ENCODE peak calls at places on chromosomes 11 and 22, in four cellular contexts. V is H1, Q is K562, U is GM12878. G is an unnamed sample.

GRCh38 chr11:132158091-132158490 is 787.7 kb downstream of the NTM start:
- DNase-seq in V (peak; percentile 64), Q (no peak), U (no peak), G (peak; percentile 17)

GRCh38 chr11:118928108-118928869 is 2.6 kb upstream of the BCL9L start:
- DNase-seq in V (peak; percentile 99), Q (peak; percentile 99), U (peak; percentile 67), G (peak; percentile 91)

GRCh38 chr22:45683680-45684079 is 12.0 kb downstream of the ATXN10 start:
- DNase-seq in V (no peak), Q (no peak), U (no peak), G (no peak)

GRCh38 chr11:75565221-75565814 is 3.3 kb downstream of the SERPINH1 start:
- DNase-seq in V (no peak), Q (no peak), U (no peak), G (no peak)

GRCh38 chr11:1655168-1656060 is 25.8 kb downstream of the KRTAP5-5 start:
- DNase-seq in V (no peak), Q (no peak), U (no peak), G (no peak)

GRCh38 chr11:9962722-9963121 is 298.8 kb downstream of the SWAP70 start:
- DNase-seq in V (no peak), Q (no peak), U (peak; percentile 48), G (no peak)

GRCh38 chr11:106986261-106986660 is 32.0 kb downstream of the GUCY1A2 start:
- DNase-seq in V (no peak), Q (no peak), U (no peak), G (no peak)

GRCh38 chr11:126405374-126405773 is 49.9 kb downstream of the ST3GAL4 start:
- DNase-seq in V (no peak), Q (no peak), U (no peak), G (no peak)

GRCh38 chr11:7596975-7597391 is 76.3 kb downstream of the CYB5R2 start:
- DNase-seq in V (no peak), Q (no peak), U (no peak), G (no peak)

GRCh38 chr11:107151158-107151557 is 132.9 kb upstream of the GUCY1A2 start:
- DNase-seq in V (no peak), Q (no peak), U (no peak), G (no peak)

GRCh38 chr11:100861221-100861620 is 174.1 kb downstream of the ARHGAP42 start:
- DNase-seq in V (no peak), Q (peak; percentile 18), U (no peak), G (no peak)

GRCh38 chr22:29477919-29478318 is 2.1 kb upstream of the NEFH start:
- DNase-seq in V (no peak), Q (peak; percentile 34), U (no peak), G (peak; percentile 32)

GRCh38 chr11:61120865-61121831 is 18.9 kb downstream of the CD5 start:
- DNase-seq in V (no peak), Q (no peak), U (no peak), G (peak; percentile 26)

GRCh38 chr11:95135155-95135554 is 45.5 kb downstream of the ENDOD1 start:
- DNase-seq in V (no peak), Q (no peak), U (no peak), G (no peak)

GRCh38 chr22:37675930-37676571 is 615 bp downstream of the LGALS1 start:
- DNase-seq in V (peak; percentile 53), Q (no peak), U (no peak), G (peak; percentile 24)

GRCh38 chr22:19631899-19632670 is 82.2 kb upstream of the SEPTIN5 start:
- DNase-seq in V (peak; percentile 78), Q (peak; percentile 95), U (no peak), G (peak; percentile 46)

GRCh38 chr11:65983589-65983987 is 18.4 kb downstream of the EIF1AD start:
- DNase-seq in V (no peak), Q (no peak), U (no peak), G (no peak)

GRCh38 chr11:97729546-97730272 is 1291.0 kb upstream of the CNTN5 start:
- DNase-seq in V (no peak), Q (no peak), U (no peak), G (no peak)

GRCh38 chr11:26849009-26849408 is 127.1 kb upstream of the SLC5A12 start:
- DNase-seq in V (no peak), Q (no peak), U (no peak), G (no peak)

GRCh38 chr11:44955019-44955738 is 4.5 kb upstream of the TP53I11 start:
- DNase-seq in V (no peak), Q (peak; percentile 66), U (no peak), G (peak; percentile 63)

GRCh38 chr11:13850256-13851010 is 112.1 kb upstream of the SPON1 start:
- DNase-seq in V (no peak), Q (no peak), U (no peak), G (no peak)

GRCh38 chr11:46681814-46682213 is 18.6 kb downstream of the ARHGAP1 start:
- DNase-seq in V (no peak), Q (no peak), U (no peak), G (no peak)

GRCh38 chr22:32957093-32957835 is 100.9 kb downstream of the SYN3 start:
- DNase-seq in V (no peak), Q (no peak), U (no peak), G (no peak)

GRCh38 chr22:32958021-32958420 is 100.2 kb downstream of the SYN3 start:
- DNase-seq in V (no peak), Q (no peak), U (no peak), G (no peak)
- H3K4me3 ChIP-seq in V (no peak overlapping the region), Q (no peak overlapping the region), U (no peak overlapping the region), G (no peak overlapping the region)

GRCh38 chr11:5891216-5891800 is 1.7 kb upstream of the OR52E5 start:
- DNase-seq in V (no peak), Q (peak; percentile 11), U (peak; percentile 0), G (peak; percentile 10)
- TF ChIP-seq MAX in V (no peak), Q (no peak), U (no peak), G (no peak)

GRCh38 chr11:32140121-32140520 is 49.2 kb downstream of the RCN1 start:
- DNase-seq in V (no peak), Q (no peak), U (no peak), G (no peak)

GRCh38 chr11:32138902-32139301 is 48.0 kb downstream of the RCN1 start:
- DNase-seq in V (no peak), Q (no peak), U (no peak), G (no peak)

GRCh38 chr11:32136654-32137053 is 45.8 kb downstream of the RCN1 start:
- DNase-seq in V (no peak), Q (peak; percentile 16), U (no peak), G (no peak)

GRCh38 chr11:32137263-32137662 is 46.4 kb downstream of the RCN1 start:
- DNase-seq in V (no peak), Q (no peak), U (no peak), G (peak; percentile 41)

GRCh38 chr11:32137869-32138268 is 47.0 kb downstream of the RCN1 start:
- DNase-seq in V (no peak), Q (no peak), U (peak; percentile 17), G (no peak)
- TF ChIP-seq HDAC2 in V (no peak), Q (no peak), U (no peak), G (no peak)

GRCh38 chr11:123776160-123776559 is 21.8 kb upstream of the OR6X1 start:
- DNase-seq in V (no peak), Q (no peak), U (no peak), G (no peak)

GRCh38 chr11:123771664-123772063 is 17.3 kb upstream of the OR6X1 start:
- DNase-seq in V (no peak), Q (no peak), U (no peak), G (no peak)

GRCh38 chr11:123773959-123774358 is 19.6 kb upstream of the OR6X1 start:
- DNase-seq in V (no peak), Q (no peak), U (no peak), G (no peak)

GRCh38 chr11:123773026-123773425 is 18.7 kb upstream of the OR6X1 start:
- DNase-seq in V (no peak), Q (no peak), U (no peak), G (no peak)

GRCh38 chr11:123775274-123775673 is 21.0 kb upstream of the OR6X1 start:
- DNase-seq in V (no peak), Q (no peak), U (no peak), G (no peak)
- H3K4me3 ChIP-seq in V (no peak overlapping the region), Q (no peak overlapping the region), U (no peak overlapping the region), G (no peak overlapping the region)

GRCh38 chr11:34754171-34754823 is 133.4 kb downstream of the EHF start:
- DNase-seq in V (no peak), Q (no peak), U (no peak), G (no peak)
- TF ChIP-seq MAX in V (no peak), Q (no peak), U (no peak), G (no peak)

DNA sequence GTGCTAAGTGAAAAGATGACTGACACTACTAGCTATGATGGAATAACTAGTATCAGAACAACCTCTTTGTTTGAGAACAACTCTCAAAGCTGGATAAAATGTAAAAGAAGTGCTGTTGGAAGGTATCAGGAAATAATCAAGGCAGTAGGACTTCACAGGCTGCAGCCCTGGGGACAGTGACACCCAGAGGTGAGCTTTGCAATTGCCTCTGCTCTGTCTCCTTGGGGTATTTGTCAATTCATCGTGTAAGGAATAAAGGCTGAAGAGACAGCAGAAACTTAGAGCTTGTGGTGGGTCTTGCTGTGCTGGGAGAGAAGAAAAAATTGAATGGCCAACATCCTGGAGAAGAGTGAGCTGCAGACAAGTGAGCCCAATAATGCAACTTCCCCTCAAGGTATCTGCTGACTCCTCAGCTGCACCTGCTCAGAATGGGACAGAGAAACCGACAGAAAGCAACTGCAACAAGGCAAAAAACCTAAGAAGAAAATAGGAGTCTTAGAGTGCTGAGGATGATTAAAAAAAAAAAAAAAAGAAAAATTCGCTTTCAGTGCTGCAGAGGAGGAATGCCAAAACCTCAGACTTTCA is 141.1 kb downstream of the RCN1 start:
- DNase-seq in V (peak; percentile 58), Q (peak; percentile 27), U (no peak), G (peak; percentile 53)
- TF ChIP-seq HDAC2 in V (no peak), Q (no peak), U (no peak), G (no peak)

GRCh38 chr22:50326225-50326958 is 420 bp downstream of the DENND6B start:
- DNase-seq in V (no peak), Q (no peak), U (no peak), G (no peak)

GRCh38 chr22:50326959-50327710 is at the start of gene DENND6B:
- DNase-seq in V (peak; percentile 86), Q (peak; percentile 81), U (no peak), G (peak; percentile 71)

GRCh38 chr22:50327711-50328019 is 853 bp upstream of the DENND6B start:
- DNase-seq in V (no peak), Q (no peak), U (no peak), G (no peak)

GRCh38 chr22:50323900-50324299 is 2.9 kb downstream of the DENND6B start:
- DNase-seq in V (no peak), Q (no peak), U (no peak), G (no peak)

DNA sequence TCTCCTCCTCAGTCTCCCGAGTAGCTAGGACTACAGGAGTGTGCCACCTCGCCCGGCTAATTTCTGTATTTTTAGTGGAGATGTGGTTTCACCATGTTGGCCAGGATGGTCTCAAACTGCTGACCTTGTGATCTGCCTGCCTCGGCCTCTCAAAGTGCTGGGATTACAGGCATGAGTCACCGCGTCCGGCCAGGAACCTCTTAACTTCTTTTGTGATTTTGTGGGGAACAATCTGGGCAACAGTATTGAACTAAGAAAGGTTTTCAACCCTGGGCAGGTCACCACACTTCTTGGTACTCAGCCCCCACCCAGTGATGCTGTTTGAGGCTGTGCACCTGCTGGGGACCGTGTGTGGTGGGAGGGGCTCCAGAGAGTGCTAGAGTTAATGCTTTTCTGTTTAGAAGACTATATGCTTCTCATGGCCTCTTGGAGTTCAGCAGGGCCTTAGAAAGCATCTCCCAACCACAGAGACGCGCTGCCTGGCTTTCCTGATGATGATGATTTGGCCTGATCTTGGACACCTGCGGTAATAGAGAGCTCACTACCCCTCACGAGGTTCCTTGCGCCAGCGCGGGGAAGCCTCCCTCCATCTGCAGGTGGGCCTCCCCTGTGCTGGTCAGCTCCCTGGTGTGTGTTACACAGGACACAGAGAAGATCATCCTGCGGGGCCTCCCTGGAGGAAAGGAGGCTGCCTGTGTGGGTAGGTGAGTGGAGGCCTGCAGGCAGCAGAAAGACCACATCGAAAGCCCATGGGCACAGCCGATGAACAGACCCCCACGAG is 1.2 kb downstream of the DENND6B start:
- DNase-seq in V (no peak), Q (peak; percentile 4), U (no peak), G (no peak)
- H3K4me3 ChIP-seq in V (no peak overlapping the region), Q (no peak overlapping the region), U (no peak overlapping the region), G (peak overlapping the region; percentile 92)

G was measured in A549.